ENCODE peak calls at places on chromosomes 11 and 22, in six cellular contexts. I, E, H, Y, P and R are unnamed samples.

GRCh38 chr11:69848196-69848595 is 29.0 kb upstream of the FGF3 start:
- DNase-seq in E (peak), H (no peak), P (no peak), Y (no peak), I (no peak), R (peak)

GRCh38 chr22:30159561-30160353 is 79.5 kb downstream of the HORMAD2 start:
- DNase-seq in H (no peak), E (peak), P (peak), I (no peak), Y (no peak), R (peak)

GRCh38 chr11:30635401-30635989 is 49.3 kb upstream of the MPPED2 start:
- DNase-seq in E (no peak), H (no peak), P (no peak), Y (no peak), I (no peak), R (no peak)

GRCh38 chr11:107924306-107924705 is 3.9 kb upstream of the RAB39A start:
- DNase-seq in H (no peak), Y (no peak), I (no peak), E (no peak), P (no peak), R (no peak)

GRCh38 chr11:126791446-126791845 is 209.1 kb downstream of the KIRREL3 start:
- DNase-seq in Y (no peak), E (no peak), H (no peak), P (no peak), I (no peak), R (no peak)

GRCh38 chr11:105618343-105618955 is 8.6 kb downstream of the GRIA4 start:
- DNase-seq in P (no peak), Y (no peak), H (no peak), I (no peak), E (peak), R (no peak)

GRCh38 chr11:124869331-124869730 is 4.1 kb downstream of the ROBO3 start:
- DNase-seq in I (peak), E (no peak), P (no peak), H (no peak), Y (no peak), R (no peak)

GRCh38 chr11:9205596-9205995 is 59.6 kb downstream of the DENND5A start:
- DNase-seq in H (no peak), P (no peak), I (no peak), Y (no peak), E (no peak), R (no peak)

GRCh38 chr11:66889974-66890373 is 33.1 kb downstream of the LRFN4 start:
- DNase-seq in H (no peak), E (peak), Y (no peak), I (no peak), P (no peak), R (peak)

GRCh38 chr11:18393581-18394299 is 623 bp upstream of the LDHA start:
- DNase-seq in Y (no peak), P (no peak), H (no peak), E (no peak), I (peak), R (no peak)

GRCh38 chr22:46057206-46057605 is 80.2 kb upstream of the WNT7B start:
- DNase-seq in Y (no peak), I (peak), P (no peak), E (peak), H (no peak), R (no peak)

GRCh38 chr11:8867856-8868705 is 42.9 kb upstream of the AKIP1 start:
- DNase-seq in E (peak), Y (no peak), P (peak), I (no peak), H (no peak), R (peak)

GRCh38 chr11:3880724-3881123 is 25.3 kb downstream of the STIM1 start:
- DNase-seq in I (no peak), P (no peak), Y (no peak), H (no peak), E (peak), R (peak)

GRCh38 chr22:36301851-36302250 is 48.9 kb downstream of the APOL1 start:
- DNase-seq in E (peak), Y (no peak), I (no peak), H (no peak), P (no peak), R (peak)

GRCh38 chr11:5719703-5720495 is 16.3 kb upstream of the OR56B1 start:
- DNase-seq in E (no peak), I (no peak), Y (no peak), P (no peak), H (no peak), R (no peak)

GRCh38 chr11:45926001-45926401 is 3.5 kb downstream of the LARGE2 start:
- DNase-seq in I (peak), P (no peak), Y (no peak), H (no peak), E (no peak), R (no peak)

GRCh38 chr11:64000026-64000739 is 13.9 kb downstream of the OTUB1 start:
- DNase-seq in E (peak), Y (peak), P (no peak), H (peak), I (no peak), R (peak)

GRCh38 chr11:120128392-120129172 is 9.3 kb downstream of the TRIM29 start:
- DNase-seq in I (no peak), E (peak), Y (no peak), H (no peak), P (peak), R (no peak)

GRCh38 chr11:132549001-132549400 is 983.3 kb downstream of the OPCML start:
- DNase-seq in I (no peak), H (no peak), Y (no peak), P (no peak), E (no peak), R (no peak)